ENCODE peak calls at places on chromosome 21, in eight cellular contexts. X is pons; B is NCI-H524; N is activated naive CD4-positive, alpha-beta T cell treated with anti-CD3 and anti-CD28 coated beads for 36 hours; Z is IMR-90; I is CD4-positive, alpha-beta memory T cell; T is GM12892; O is sciatic nerve. U is an unnamed sample.

GRCh38 chr21:28615276-28615675 is 377.4 kb downstream of the LTN1 start:
- DNase-seq in Z (peak), I (no peak), N (no peak), O (no peak), X (no peak), B (no peak), T (no peak), U (no peak)

GRCh38 chr21:35350965-35351364 is 301.9 kb upstream of the RUNX1 start:
- DNase-seq in N (no peak), T (no peak), I (no peak), B (no peak), Z (peak), X (no peak), O (no peak), U (no peak)

GRCh38 chr21:39051561-39051949 is 131.7 kb downstream of the PSMG1 start:
- DNase-seq in X (no peak), I (no peak), B (no peak), Z (peak), N (no peak), O (no peak), T (no peak), U (no peak)

GRCh38 chr21:30349572-30349971 is 1.2 kb upstream of the KRTAP23-1 start:
- DNase-seq in Z (no peak), X (no peak), O (no peak), N (no peak), B (no peak), I (no peak), T (no peak), U (no peak)

GRCh38 chr21:37915941-37916794 is at the start of gene KCNJ6:
- DNase-seq in I (no peak), Z (peak), N (peak), T (no peak), O (no peak), X (no peak), B (peak), U (peak)

GRCh38 chr21:42496120-42496838 is at the start of gene RSPH1:
- DNase-seq in Z (peak), N (peak), O (peak), B (peak), I (peak), X (peak), T (peak), U (peak)

GRCh38 chr21:30269803-30270530 is 12.8 kb downstream of the KRTAP24-1 start:
- DNase-seq in B (no peak), O (no peak), X (no peak), T (no peak), I (no peak), N (no peak), Z (no peak), U (no peak)

GRCh38 chr21:24840287-24840686 is 767.0 kb downstream of the MRPL39 start:
- DNase-seq in X (no peak), B (no peak), N (no peak), I (no peak), O (no peak), T (no peak), Z (no peak), U (no peak)

GRCh38 chr21:37264808-37265207 is 2.3 kb downstream of the VPS26C start:
- DNase-seq in Z (no peak), T (no peak), N (no peak), X (no peak), O (no peak), B (no peak), I (no peak), U (no peak)

U was measured in stomach.